ENCODE peak calls at places on chromosome 13, in eight cellular contexts. Z is MM.1S, F is GM23248, B is HCT116, S is PC-3, R is OCI-LY7, H is GM23338, M is Karpas-422. N is an unnamed sample.

GRCh38 chr13:57375876-57376275 is 208.9 kb downstream of the PRR20E start:
- DNase-seq in Z (no peak), F (no peak), B (no peak), S (no peak), R (no peak), H (no peak), M (no peak), N (no peak)

GRCh38 chr13:19085258-19085657 is 96.4 kb downstream of the TUBA3C start:
- DNase-seq in Z (no peak), F (no peak), B (no peak), S (no peak), R (no peak), H (no peak), M (no peak), N (no peak)

GRCh38 chr13:66543780-66544179 is 686.4 kb downstream of the PCDH9 start:
- DNase-seq in Z (no peak), F (no peak), B (peak; percentile 7), S (no peak), R (peak; percentile 40), H (peak; percentile 37), M (no peak), N (no peak)

GRCh38 chr13:94300401-94300800 is 179.1 kb downstream of the DCT start:
- DNase-seq in Z (no peak), F (no peak), B (no peak), S (no peak), R (no peak), H (no peak), M (no peak), N (no peak)

GRCh38 chr13:109749365-109749764 is 37.0 kb downstream of the IRS2 start:
- DNase-seq in Z (no peak), F (no peak), B (no peak), S (no peak), R (no peak), H (no peak), M (no peak), N (no peak)

GRCh38 chr13:28000567-28000966 is 12.1 kb upstream of the URAD start:
- DNase-seq in Z (no peak), F (no peak), B (no peak), S (no peak), R (no peak), H (peak; percentile 49), M (no peak), N (no peak)

GRCh38 chr13:87123987-87124784 is 547.0 kb upstream of the SLITRK5 start:
- DNase-seq in Z (no peak), F (peak; percentile 98), B (peak; percentile 75), S (peak; percentile 90), R (no peak), H (peak; percentile 48), M (no peak), N (peak; percentile 92)

GRCh38 chr13:37168922-37169321 is 63.5 kb upstream of the CSNK1A1L start:
- DNase-seq in Z (no peak), F (no peak), B (no peak), S (no peak), R (no peak), H (no peak), M (no peak), N (no peak)

GRCh38 chr13:106498571-106498970 is 36.9 kb downstream of the EFNB2 start:
- DNase-seq in Z (no peak), F (no peak), B (no peak), S (no peak), R (no peak), H (no peak), M (no peak), N (no peak)

GRCh38 chr13:95547531-95548167 is 4.9 kb upstream of the CLDN10 start:
- DNase-seq in Z (no peak), F (no peak), B (no peak), S (no peak), R (no peak), H (no peak), M (no peak), N (no peak)

GRCh38 chr13:102191951-102192461 is 209.8 kb downstream of the FGF14 start:
- DNase-seq in Z (no peak), F (peak; percentile 55), B (no peak), S (peak; percentile 51), R (no peak), H (no peak), M (no peak), N (no peak)

GRCh38 chr13:95301135-95301946 is at the start of gene ABCC4:
- DNase-seq in Z (peak; percentile 76), F (peak; percentile 90), B (peak; percentile 53), S (peak; percentile 75), R (peak; percentile 72), H (peak; percentile 84), M (peak; percentile 89), N (peak; percentile 76)

GRCh38 chr13:64709079-64709478 is 2521.1 kb downstream of the PCDH9 start:
- DNase-seq in Z (no peak), F (no peak), B (no peak), S (no peak), R (no peak), H (no peak), M (no peak), N (no peak)

GRCh38 chr13:29536853-29537252 is 58.6 kb downstream of the SLC7A1 start:
- DNase-seq in Z (no peak), F (no peak), B (no peak), S (no peak), R (no peak), H (no peak), M (no peak), N (no peak)

GRCh38 chr13:107124129-107124718 is 556.3 kb upstream of the ARGLU1 start:
- DNase-seq in Z (peak; percentile 25), F (peak; percentile 34), B (no peak), S (peak; percentile 45), R (peak; percentile 29), H (peak; percentile 46), M (peak; percentile 77), N (peak; percentile 37)

GRCh38 chr13:44402902-44403719 is 29.5 kb downstream of the SERP2 start:
- DNase-seq in Z (no peak), F (no peak), B (no peak), S (peak; percentile 71), R (no peak), H (peak; percentile 29), M (peak; percentile 9), N (peak; percentile 69)

GRCh38 chr13:99151516-99151915 is 49.1 kb upstream of the UBAC2 start:
- DNase-seq in Z (peak; percentile 66), F (peak; percentile 84), B (peak; percentile 23), S (peak; percentile 88), R (no peak), H (no peak), M (no peak), N (peak; percentile 95)

GRCh38 chr13:75226755-75227435 is 255.1 kb downstream of the TBC1D4 start:
- DNase-seq in Z (no peak), F (peak; percentile 93), B (no peak), S (peak; percentile 89), R (no peak), H (no peak), M (no peak), N (no peak)

GRCh38 chr13:85441975-85442374 is 357.2 kb downstream of the SLITRK6 start:
- DNase-seq in Z (no peak), F (no peak), B (no peak), S (no peak), R (no peak), H (no peak), M (no peak), N (no peak)

DNA sequence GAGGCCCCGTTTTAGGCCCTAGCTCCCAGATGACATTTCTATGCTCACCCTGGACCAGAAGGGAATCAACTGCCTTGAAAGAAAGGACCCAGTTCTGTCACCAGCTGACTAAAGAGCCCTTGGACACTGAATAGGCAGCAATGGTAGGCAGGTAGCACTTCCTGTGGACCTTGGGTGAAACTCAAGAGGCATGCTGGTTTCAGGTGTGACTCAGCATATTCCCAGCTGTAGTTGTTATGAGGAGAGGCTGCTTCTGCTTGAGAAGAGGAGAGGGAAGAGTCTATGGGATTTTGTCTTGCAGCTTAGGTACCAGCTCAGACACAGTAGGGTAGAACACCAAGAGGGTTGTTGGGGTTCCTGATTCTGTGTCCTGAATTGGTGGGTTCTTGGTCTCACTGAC is 37.9 kb upstream of the HTR2A start:
- DNase-seq in Z (peak; percentile 13), F (no peak), B (no peak), S (no peak), R (no peak), H (no peak), M (no peak), N (no peak)
- H2AFZ ChIP-seq in Z (no peak overlapping the region), F (no peak overlapping the region), B (no peak overlapping the region), S (no peak overlapping the region), R (no peak overlapping the region), H (no peak overlapping the region), M (no peak overlapping the region), N (peak overlapping the region; percentile 66)

GRCh38 chr13:74217816-74218215 is 83.6 kb upstream of the KLF12 start:
- DNase-seq in Z (no peak), F (peak; percentile 67), B (no peak), S (no peak), R (no peak), H (no peak), M (no peak), N (no peak)

GRCh38 chr13:74215420-74215819 is 81.2 kb upstream of the KLF12 start:
- DNase-seq in Z (no peak), F (no peak), B (no peak), S (no peak), R (no peak), H (no peak), M (no peak), N (no peak)

GRCh38 chr13:74210693-74211393 is 76.6 kb upstream of the KLF12 start:
- DNase-seq in Z (no peak), F (peak; percentile 98), B (no peak), S (peak; percentile 61), R (no peak), H (no peak), M (no peak), N (no peak)

GRCh38 chr13:74218291-74218690 is 84.1 kb upstream of the KLF12 start:
- DNase-seq in Z (no peak), F (no peak), B (no peak), S (no peak), R (no peak), H (no peak), M (no peak), N (no peak)

GRCh38 chr13:74214321-74214720 is 80.1 kb upstream of the KLF12 start:
- DNase-seq in Z (no peak), F (no peak), B (no peak), S (no peak), R (no peak), H (no peak), M (no peak), N (no peak)
- H3K9me2 ChIP-seq in Z (no peaks in the 10 kb centered on the region), F (no peaks in the 10 kb centered on the region), B (no peaks in the 10 kb centered on the region), S (no peaks in the 10 kb centered on the region), R (no peaks in the 10 kb centered on the region), H (no peaks in the 10 kb centered on the region), M (no peaks in the 10 kb centered on the region), N (no peaks in the 10 kb centered on the region)

GRCh38 chr13:20177049-20177831 is 15.5 kb downstream of the GJB2 start:
- DNase-seq in Z (no peak), F (no peak), B (no peak), S (no peak), R (no peak), H (peak; percentile 37), M (no peak), N (no peak)
- H3K4me2 ChIP-seq in Z (no peak overlapping the region), F (peak overlapping the region; percentile 14), B (no peak overlapping the region), S (no peak overlapping the region), R (no peak overlapping the region), H (peak overlapping the region; percentile 51), M (no peak overlapping the region), N (no peak overlapping the region)

GRCh38 chr13:83829800-83830199 is 52.5 kb downstream of the SLITRK1 start:
- DNase-seq in Z (no peak), F (no peak), B (no peak), S (no peak), R (no peak), H (no peak), M (no peak), N (no peak)

GRCh38 chr13:83827338-83827737 is 54.9 kb downstream of the SLITRK1 start:
- DNase-seq in Z (peak; percentile 44), F (no peak), B (no peak), S (peak; percentile 15), R (no peak), H (no peak), M (no peak), N (no peak)

GRCh38 chr13:83831796-83832195 is 50.5 kb downstream of the SLITRK1 start:
- DNase-seq in Z (no peak), F (no peak), B (no peak), S (peak; percentile 47), R (no peak), H (no peak), M (no peak), N (peak; percentile 3)
- H2AFZ ChIP-seq in Z (no peak overlapping the region), F (no peak overlapping the region), B (no peak overlapping the region), S (no peak overlapping the region), R (no peak overlapping the region), H (no peak overlapping the region), M (no peak overlapping the region), N (no peak overlapping the region)

N was measured in PC-9.